ENCODE peak calls at places on chromosomes 16 and 17, in four cellular contexts. K is activated naive CD4-positive, alpha-beta T cell treated with anti-CD3 and anti-CD28 coated beads, Interleukin-2, amount 10 ng/mL, durations not matched to agents 7 days and 5 days; S is prostate gland; D is GF-D8. N is an unnamed sample.

GRCh38 chr17:21686165-21687015 is 5.9 kb upstream of the KCNJ18 start:
- DNase-seq in D (no peak), S (no peak), K (no peak), N (no peak)

GRCh38 chr17:1495265-1495664 is 2.8 kb upstream of the MYO1C start:
- DNase-seq in D (no peak), K (no peak), S (peak), N (no peak)

GRCh38 chr16:75251280-75252048 is at the start of gene BCAR1:
- DNase-seq in S (peak), K (no peak), D (no peak), N (peak)

GRCh38 chr16:86490859-86491642 is 19.3 kb upstream of the FOXF1 start:
- DNase-seq in D (no peak), K (peak), S (no peak), N (no peak)

GRCh38 chr16:10967981-10968380 is 23.6 kb downstream of the CLEC16A start:
- DNase-seq in K (no peak), D (no peak), S (no peak), N (no peak)

GRCh38 chr16:57639172-57639571 is 10.7 kb downstream of the ADGRG1 start:
- DNase-seq in K (peak), D (no peak), S (peak), N (no peak)

GRCh38 chr16:51556694-51557327 is 405.7 kb upstream of the SALL1 start:
- DNase-seq in D (no peak), K (no peak), S (no peak), N (no peak)

GRCh38 chr17:79654960-79655382 is 44.1 kb upstream of the RBFOX3 start:
- DNase-seq in D (no peak), K (no peak), S (peak), N (no peak)

GRCh38 chr17:4616456-4616855 is 25.0 kb downstream of the ALOX15 start:
- DNase-seq in S (no peak), D (no peak), K (no peak), N (no peak)

GRCh38 chr17:40122466-40122943 is 734 bp downstream of the MSL1 start:
- DNase-seq in S (no peak), D (no peak), K (peak), N (no peak)

GRCh38 chr17:42553161-42553818 is 567 bp downstream of the HSD17B1 start:
- DNase-seq in S (no peak), D (no peak), K (no peak), N (no peak)

GRCh38 chr17:42405963-42406495 is 17.0 kb downstream of the CAVIN1 start:
- DNase-seq in K (peak), D (peak), S (peak), N (peak)

GRCh38 chr16:81684901-81685300 is 94.2 kb upstream of the PLCG2 start:
- DNase-seq in D (no peak), K (no peak), S (no peak), N (no peak)

GRCh38 chr17:16491131-16491702 is 776 bp downstream of the LRRC75A start:
- DNase-seq in D (no peak), K (peak), S (no peak), N (no peak)

GRCh38 chr16:66947302-66948033 is 12.2 kb downstream of the CES2 start:
- DNase-seq in K (peak), S (peak), D (peak), N (peak)

GRCh38 chr17:82317394-82318168 is at the start of gene CD7:
- DNase-seq in K (peak), D (no peak), S (no peak), N (no peak)

GRCh38 chr16:68737046-68737729 is at the start of gene CDH1:
- DNase-seq in S (peak), K (peak), D (no peak), N (no peak)

GRCh38 chr16:67471758-67472384 is 9.1 kb downstream of the ATP6V0D1 start:
- DNase-seq in D (no peak), K (no peak), S (no peak), N (no peak)

GRCh38 chr17:43914451-43914850 is 7.1 kb upstream of the MPP2 start:
- DNase-seq in S (no peak), D (no peak), K (no peak), N (no peak)

GRCh38 chr17:71632328-71632727 is 488.5 kb upstream of the SOX9 start:
- DNase-seq in S (no peak), K (no peak), D (no peak), N (no peak)